ENCODE peak calls at places on chromosomes 11 and 22, in five cellular contexts. One of them, this sample, is unnamed.

GRCh38 chr11:44112083-44112865 is 16.8 kb downstream of the EXT2 start:
- DNase-seq in RWPE2: no peak
- DNase-seq in prostate gland: no peak
- DNase-seq in nephron progenitor cell: no peak
- DNase-seq in mesothelial cell of epicardium: no peak
- DNase-seq in this sample: no peak

GRCh38 chr22:23217171-23218052 is 37.1 kb downstream of the BCR start:
- DNase-seq in RWPE2: no peak
- DNase-seq in prostate gland: no peak
- DNase-seq in nephron progenitor cell: no peak
- DNase-seq in mesothelial cell of epicardium: no peak
- DNase-seq in this sample: no peak

GRCh38 chr11:45872513-45873356 is 12.7 kb upstream of the MAPK8IP1 start:
- DNase-seq in RWPE2: no peak
- DNase-seq in prostate gland: peak
- DNase-seq in nephron progenitor cell: peak
- DNase-seq in mesothelial cell of epicardium: peak
- DNase-seq in this sample: no peak

GRCh38 chr22:29003975-29004646 is 57.5 kb downstream of the C22orf31 start:
- DNase-seq in RWPE2: no peak
- DNase-seq in prostate gland: peak
- DNase-seq in nephron progenitor cell: peak
- DNase-seq in mesothelial cell of epicardium: no peak
- DNase-seq in this sample: no peak

GRCh38 chr11:69115586-69116560 is 39.9 kb upstream of the SMIM38 start:
- DNase-seq in RWPE2: no peak
- DNase-seq in prostate gland: peak
- DNase-seq in nephron progenitor cell: no peak
- DNase-seq in mesothelial cell of epicardium: no peak
- DNase-seq in this sample: no peak

GRCh38 chr11:131666617-131667016 is 296.2 kb downstream of the NTM start:
- DNase-seq in RWPE2: peak
- DNase-seq in prostate gland: no peak
- DNase-seq in nephron progenitor cell: no peak
- DNase-seq in mesothelial cell of epicardium: no peak
- DNase-seq in this sample: no peak

GRCh38 chr11:109697140-109697843 is 275.3 kb downstream of the C11orf87 start:
- DNase-seq in RWPE2: no peak
- DNase-seq in prostate gland: no peak
- DNase-seq in nephron progenitor cell: peak
- DNase-seq in mesothelial cell of epicardium: no peak
- DNase-seq in this sample: no peak

GRCh38 chr22:48096846-48097665 is 1334.6 kb downstream of the TBC1D22A start:
- DNase-seq in RWPE2: no peak
- DNase-seq in prostate gland: no peak
- DNase-seq in nephron progenitor cell: no peak
- DNase-seq in mesothelial cell of epicardium: peak
- DNase-seq in this sample: no peak

GRCh38 chr11:116311141-116311540 is 461.6 kb downstream of the BUD13 start:
- DNase-seq in RWPE2: no peak
- DNase-seq in prostate gland: no peak
- DNase-seq in nephron progenitor cell: no peak
- DNase-seq in mesothelial cell of epicardium: no peak
- DNase-seq in this sample: no peak

GRCh38 chr11:86370922-86371614 is 3.6 kb upstream of the CCDC81 start:
- DNase-seq in RWPE2: no peak
- DNase-seq in prostate gland: peak
- DNase-seq in nephron progenitor cell: no peak
- DNase-seq in mesothelial cell of epicardium: no peak
- DNase-seq in this sample: no peak

GRCh38 chr11:64076764-64077163 is 41.0 kb downstream of the FLRT1 start:
- DNase-seq in RWPE2: no peak
- DNase-seq in prostate gland: no peak
- DNase-seq in nephron progenitor cell: no peak
- DNase-seq in mesothelial cell of epicardium: no peak
- DNase-seq in this sample: no peak

GRCh38 chr11:35321532-35322320 is 97.6 kb downstream of the SLC1A2 start:
- DNase-seq in RWPE2: no peak
- DNase-seq in prostate gland: no peak
- DNase-seq in nephron progenitor cell: no peak
- DNase-seq in mesothelial cell of epicardium: no peak
- DNase-seq in this sample: no peak

GRCh38 chr11:129815596-129816461 is at the start of gene TMEM45B:
- DNase-seq in RWPE2: no peak
- DNase-seq in prostate gland: no peak
- DNase-seq in nephron progenitor cell: peak
- DNase-seq in mesothelial cell of epicardium: peak
- DNase-seq in this sample: no peak

GRCh38 chr11:12137938-12138731 is 27.7 kb downstream of the MICAL2 start:
- DNase-seq in RWPE2: no peak
- DNase-seq in prostate gland: no peak
- DNase-seq in nephron progenitor cell: no peak
- DNase-seq in mesothelial cell of epicardium: no peak
- DNase-seq in this sample: no peak

GRCh38 chr11:1090600-1091331 is 16.1 kb downstream of the MUC2 start:
- DNase-seq in RWPE2: peak
- DNase-seq in prostate gland: no peak
- DNase-seq in nephron progenitor cell: no peak
- DNase-seq in mesothelial cell of epicardium: no peak
- DNase-seq in this sample: no peak

GRCh38 chr11:108881136-108881535 is 216.3 kb downstream of the DDX10 start:
- DNase-seq in RWPE2: no peak
- DNase-seq in prostate gland: no peak
- DNase-seq in nephron progenitor cell: no peak
- DNase-seq in mesothelial cell of epicardium: no peak
- DNase-seq in this sample: no peak

GRCh38 chr11:77088236-77089003 is 14.2 kb upstream of the OMP start:
- DNase-seq in RWPE2: peak
- DNase-seq in prostate gland: peak
- DNase-seq in nephron progenitor cell: no peak
- DNase-seq in mesothelial cell of epicardium: no peak
- DNase-seq in this sample: no peak

GRCh38 chr11:126007263-126007662 is 55.4 kb downstream of the CDON start:
- DNase-seq in RWPE2: no peak
- DNase-seq in prostate gland: peak
- DNase-seq in nephron progenitor cell: no peak
- DNase-seq in mesothelial cell of epicardium: no peak
- DNase-seq in this sample: no peak

GRCh38 chr11:107777094-107777493 is 65.2 kb upstream of the SLN start:
- DNase-seq in RWPE2: no peak
- DNase-seq in prostate gland: no peak
- DNase-seq in nephron progenitor cell: no peak
- DNase-seq in mesothelial cell of epicardium: no peak
- DNase-seq in this sample: no peak

GRCh38 chr11:35167451-35167954 is 28.5 kb downstream of the CD44 start:
- DNase-seq in RWPE2: no peak
- DNase-seq in prostate gland: no peak
- DNase-seq in nephron progenitor cell: no peak
- DNase-seq in mesothelial cell of epicardium: no peak
- DNase-seq in this sample: no peak

GRCh38 chr22:30495041-30495784 is 10.3 kb downstream of the SEC14L4 start:
- DNase-seq in RWPE2: no peak
- DNase-seq in prostate gland: no peak
- DNase-seq in nephron progenitor cell: no peak
- DNase-seq in mesothelial cell of epicardium: no peak
- DNase-seq in this sample: no peak

DNA sequence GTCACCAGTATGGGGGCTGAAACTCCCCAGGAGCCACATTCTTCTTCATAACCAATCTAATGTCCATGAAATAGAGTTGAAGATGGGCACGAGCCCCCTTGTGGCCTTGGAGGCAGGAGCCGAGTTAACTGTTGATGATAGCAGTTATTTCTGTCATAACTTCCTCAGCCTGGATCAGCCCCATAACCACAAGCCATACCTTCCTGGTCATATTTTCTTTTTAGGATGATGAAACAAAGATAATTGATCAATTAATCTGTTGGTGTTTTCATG is 65.0 kb upstream of the TTC12 start:
- DNase-seq in RWPE2: no peak
- DNase-seq in prostate gland: no peak
- DNase-seq in nephron progenitor cell: no peak
- DNase-seq in mesothelial cell of epicardium: no peak
- DNase-seq in this sample: no peak
- TF ChIP-seq CTCF in RWPE2: no peak
- TF ChIP-seq CTCF in prostate gland: no peak
- TF ChIP-seq CTCF in nephron progenitor cell: no peak
- TF ChIP-seq CTCF in mesothelial cell of epicardium: peak
- TF ChIP-seq CTCF in this sample: peak

DNA sequence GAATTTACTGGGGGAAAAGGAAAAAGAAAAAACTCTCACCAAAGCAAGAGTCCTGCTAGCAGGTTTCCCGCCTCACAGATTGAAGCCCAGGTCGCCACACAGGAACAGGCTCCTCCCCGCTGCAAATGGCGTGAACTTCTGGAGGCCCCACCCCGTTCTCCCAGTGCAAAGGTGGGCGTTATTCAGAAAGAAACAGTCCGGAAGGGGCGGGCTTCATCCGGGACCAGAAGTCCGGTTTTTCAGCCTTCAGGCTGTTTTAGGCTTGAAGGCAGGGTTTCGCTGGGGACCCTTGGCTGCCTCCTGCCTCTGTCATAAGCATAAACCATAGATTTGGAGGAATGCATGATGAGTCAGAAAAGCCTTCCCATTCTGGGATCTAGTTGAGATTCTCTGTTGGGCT is 148.3 kb upstream of the POU2AF2 start:
- DNase-seq in RWPE2: no peak
- DNase-seq in prostate gland: no peak
- DNase-seq in nephron progenitor cell: no peak
- DNase-seq in mesothelial cell of epicardium: peak
- DNase-seq in this sample: no peak
- TF ChIP-seq CTCF in RWPE2: no peak
- TF ChIP-seq CTCF in prostate gland: no peak
- TF ChIP-seq CTCF in nephron progenitor cell: no peak
- TF ChIP-seq CTCF in mesothelial cell of epicardium: no peak
- TF ChIP-seq CTCF in this sample: no peak

GRCh38 chr22:27937453-27937852 is 18.4 kb upstream of the PITPNB start:
- DNase-seq in RWPE2: no peak
- DNase-seq in prostate gland: no peak
- DNase-seq in nephron progenitor cell: no peak
- DNase-seq in mesothelial cell of epicardium: no peak
- DNase-seq in this sample: no peak
- TF ChIP-seq CTCF in RWPE2: peak
- TF ChIP-seq CTCF in prostate gland: no peak
- TF ChIP-seq CTCF in nephron progenitor cell: no peak
- TF ChIP-seq CTCF in mesothelial cell of epicardium: no peak
- TF ChIP-seq CTCF in this sample: peak

GRCh38 chr22:44351685-44352377 is 39.1 kb upstream of the SHISAL1 start:
- DNase-seq in RWPE2: peak
- DNase-seq in prostate gland: peak
- DNase-seq in nephron progenitor cell: no peak
- DNase-seq in mesothelial cell of epicardium: peak
- DNase-seq in this sample: no peak
- TF ChIP-seq CTCF in RWPE2: no peak
- TF ChIP-seq CTCF in prostate gland: no peak
- TF ChIP-seq CTCF in nephron progenitor cell: no peak
- TF ChIP-seq CTCF in mesothelial cell of epicardium: no peak
- TF ChIP-seq CTCF in this sample: no peak

GRCh38 chr22:19854778-19855503 is at the start of the genes GNB1L and RTL10:
- DNase-seq in RWPE2: peak
- DNase-seq in prostate gland: peak
- DNase-seq in nephron progenitor cell: peak
- DNase-seq in mesothelial cell of epicardium: peak
- DNase-seq in this sample: peak
- TF ChIP-seq CTCF in RWPE2: peak
- TF ChIP-seq CTCF in prostate gland: peak
- TF ChIP-seq CTCF in nephron progenitor cell: no peak
- TF ChIP-seq CTCF in mesothelial cell of epicardium: no peak
- TF ChIP-seq CTCF in this sample: peak

This sample was measured in type B pancreatic cell.